ENCODE peak calls at places on chromosomes 6 and 20, in four cellular contexts. One of them, this sample, is unnamed.

GRCh38 chr6:110020888-110021287 is 42.8 kb downstream of the GPR6 start:
- DNase-seq in H1: no peak
- DNase-seq in GM23248: no peak
- DNase-seq in neuronal stem cell: no peak
- DNase-seq in this sample: no peak

GRCh38 chr20:41050361-41051019 is 21.9 kb downstream of the TOP1 start:
- DNase-seq in GM23248: peak
- DNase-seq in H1: no peak
- DNase-seq in neuronal stem cell: no peak
- DNase-seq in this sample: no peak

GRCh38 chr6:147820520-147820919 is 312.0 kb downstream of the SAMD5 start:
- DNase-seq in H1: no peak
- DNase-seq in GM23248: no peak
- DNase-seq in neuronal stem cell: peak
- DNase-seq in this sample: peak

GRCh38 chr6:167846997-167847606 is 20.4 kb downstream of the AFDN start:
- DNase-seq in H1: no peak
- DNase-seq in neuronal stem cell: no peak
- DNase-seq in GM23248: no peak
- DNase-seq in this sample: no peak

GRCh38 chr20:58874469-58874868 is 22.0 kb downstream of the GNAS start:
- DNase-seq in GM23248: no peak
- DNase-seq in neuronal stem cell: no peak
- DNase-seq in H1: no peak
- DNase-seq in this sample: no peak

GRCh38 chr6:105546748-105547147 is 143.9 kb upstream of the PREP start:
- DNase-seq in GM23248: no peak
- DNase-seq in H1: no peak
- DNase-seq in neuronal stem cell: no peak
- DNase-seq in this sample: no peak

GRCh38 chr6:83442752-83443151 is 11.9 kb upstream of the ME1 start:
- DNase-seq in GM23248: peak
- DNase-seq in H1: no peak
- DNase-seq in neuronal stem cell: no peak
- DNase-seq in this sample: peak

GRCh38 chr6:158649289-158650143 is at the start of gene SYTL3:
- DNase-seq in H1: no peak
- DNase-seq in GM23248: peak
- DNase-seq in neuronal stem cell: no peak
- DNase-seq in this sample: no peak

GRCh38 chr20:5364136-5364821 is 47.5 kb upstream of the PROKR2 start:
- DNase-seq in H1: no peak
- DNase-seq in neuronal stem cell: no peak
- DNase-seq in GM23248: no peak
- DNase-seq in this sample: no peak

GRCh38 chr20:35327074-35327976 is 35.1 kb upstream of the FAM83C start:
- DNase-seq in H1: no peak
- DNase-seq in GM23248: no peak
- DNase-seq in neuronal stem cell: no peak
- DNase-seq in this sample: no peak

GRCh38 chr6:21142716-21143115 is 450.8 kb upstream of the SOX4 start:
- DNase-seq in GM23248: no peak
- DNase-seq in neuronal stem cell: no peak
- DNase-seq in H1: no peak
- DNase-seq in this sample: no peak

GRCh38 chr20:38932457-38933120 is 6.4 kb downstream of the FAM83D start:
- DNase-seq in H1: no peak
- DNase-seq in GM23248: peak
- DNase-seq in neuronal stem cell: no peak
- DNase-seq in this sample: no peak

GRCh38 chr6:67558985-67559384 is 1076.1 kb upstream of the ADGRB3 start:
- DNase-seq in GM23248: no peak
- DNase-seq in neuronal stem cell: no peak
- DNase-seq in H1: no peak
- DNase-seq in this sample: no peak

GRCh38 chr6:79384845-79385244 is 150.4 kb upstream of the HMGN3 start:
- DNase-seq in H1: no peak
- DNase-seq in neuronal stem cell: no peak
- DNase-seq in GM23248: no peak
- DNase-seq in this sample: peak

GRCh38 chr6:107509506-107509905 is 19.6 kb downstream of the SOBP start:
- DNase-seq in H1: no peak
- DNase-seq in GM23248: no peak
- DNase-seq in neuronal stem cell: no peak
- DNase-seq in this sample: no peak

GRCh38 chr6:7912736-7913517 is 2.3 kb upstream of the TXNDC5 start:
- DNase-seq in H1: no peak
- DNase-seq in neuronal stem cell: no peak
- DNase-seq in GM23248: no peak
- DNase-seq in this sample: peak

GRCh38 chr20:23029324-23029723 is 5.8 kb upstream of the SSTR4 start:
- DNase-seq in neuronal stem cell: no peak
- DNase-seq in GM23248: no peak
- DNase-seq in H1: no peak
- DNase-seq in this sample: no peak

GRCh38 chr6:121597654-121598053 is 162.2 kb downstream of the GJA1 start:
- DNase-seq in H1: no peak
- DNase-seq in neuronal stem cell: no peak
- DNase-seq in GM23248: peak
- DNase-seq in this sample: no peak

GRCh38 chr6:139402935-139403386 is 28.5 kb upstream of the CITED2 start:
- DNase-seq in H1: no peak
- DNase-seq in GM23248: peak
- DNase-seq in neuronal stem cell: no peak
- DNase-seq in this sample: no peak

GRCh38 chr6:3612341-3613041 is 139.0 kb downstream of the PXDC1 start:
- DNase-seq in GM23248: peak
- DNase-seq in H1: no peak
- DNase-seq in neuronal stem cell: no peak
- DNase-seq in this sample: no peak

GRCh38 chr20:31476648-31477220 is 1.6 kb downstream of the REM1 start:
- DNase-seq in GM23248: no peak
- DNase-seq in H1: no peak
- DNase-seq in neuronal stem cell: no peak
- DNase-seq in this sample: no peak

GRCh38 chr6:67594366-67594765 is 1040.7 kb upstream of the ADGRB3 start:
- DNase-seq in H1: no peak
- DNase-seq in neuronal stem cell: no peak
- DNase-seq in GM23248: no peak
- DNase-seq in this sample: no peak

GRCh38 chr20:12371955-12372354 is 454.3 kb downstream of the BTBD3 start:
- DNase-seq in H1: no peak
- DNase-seq in neuronal stem cell: no peak
- DNase-seq in GM23248: no peak
- DNase-seq in this sample: no peak

GRCh38 chr6:151070666-151071065 is 169.1 kb upstream of the AKAP12 start:
- DNase-seq in GM23248: peak
- DNase-seq in neuronal stem cell: no peak
- DNase-seq in H1: no peak
- DNase-seq in this sample: no peak
- H3K4me2 ChIP-seq in GM23248: peak
- H3K4me2 ChIP-seq in neuronal stem cell: no peak
- H3K4me2 ChIP-seq in H1: no peak
- H3K4me2 ChIP-seq in this sample: no peak

GRCh38 chr6:36139991-36140710 is 9.8 kb downstream of the MAPK13 start:
- DNase-seq in neuronal stem cell: no peak
- DNase-seq in H1: no peak
- DNase-seq in GM23248: no peak
- DNase-seq in this sample: no peak

GRCh38 chr6:36138667-36139066 is 8.4 kb downstream of the MAPK13 start:
- DNase-seq in H1: no peak
- DNase-seq in GM23248: no peak
- DNase-seq in neuronal stem cell: no peak
- DNase-seq in this sample: no peak

GRCh38 chr6:36139431-36139830 is 9.1 kb downstream of the MAPK13 start:
- DNase-seq in GM23248: no peak
- DNase-seq in neuronal stem cell: no peak
- DNase-seq in H1: no peak
- DNase-seq in this sample: peak

GRCh38 chr6:36141091-36141490 is 10.8 kb downstream of the MAPK13 start:
- DNase-seq in H1: no peak
- DNase-seq in GM23248: no peak
- DNase-seq in neuronal stem cell: no peak
- DNase-seq in this sample: no peak

GRCh38 chr6:36141961-36142360 is 11.6 kb downstream of the MAPK13 start:
- DNase-seq in GM23248: no peak
- DNase-seq in H1: no peak
- DNase-seq in neuronal stem cell: no peak
- DNase-seq in this sample: no peak
- H3K4me2 ChIP-seq in GM23248: no peak
- H3K4me2 ChIP-seq in H1: no peak
- H3K4me2 ChIP-seq in neuronal stem cell: no peak
- H3K4me2 ChIP-seq in this sample: no peak

DNA sequence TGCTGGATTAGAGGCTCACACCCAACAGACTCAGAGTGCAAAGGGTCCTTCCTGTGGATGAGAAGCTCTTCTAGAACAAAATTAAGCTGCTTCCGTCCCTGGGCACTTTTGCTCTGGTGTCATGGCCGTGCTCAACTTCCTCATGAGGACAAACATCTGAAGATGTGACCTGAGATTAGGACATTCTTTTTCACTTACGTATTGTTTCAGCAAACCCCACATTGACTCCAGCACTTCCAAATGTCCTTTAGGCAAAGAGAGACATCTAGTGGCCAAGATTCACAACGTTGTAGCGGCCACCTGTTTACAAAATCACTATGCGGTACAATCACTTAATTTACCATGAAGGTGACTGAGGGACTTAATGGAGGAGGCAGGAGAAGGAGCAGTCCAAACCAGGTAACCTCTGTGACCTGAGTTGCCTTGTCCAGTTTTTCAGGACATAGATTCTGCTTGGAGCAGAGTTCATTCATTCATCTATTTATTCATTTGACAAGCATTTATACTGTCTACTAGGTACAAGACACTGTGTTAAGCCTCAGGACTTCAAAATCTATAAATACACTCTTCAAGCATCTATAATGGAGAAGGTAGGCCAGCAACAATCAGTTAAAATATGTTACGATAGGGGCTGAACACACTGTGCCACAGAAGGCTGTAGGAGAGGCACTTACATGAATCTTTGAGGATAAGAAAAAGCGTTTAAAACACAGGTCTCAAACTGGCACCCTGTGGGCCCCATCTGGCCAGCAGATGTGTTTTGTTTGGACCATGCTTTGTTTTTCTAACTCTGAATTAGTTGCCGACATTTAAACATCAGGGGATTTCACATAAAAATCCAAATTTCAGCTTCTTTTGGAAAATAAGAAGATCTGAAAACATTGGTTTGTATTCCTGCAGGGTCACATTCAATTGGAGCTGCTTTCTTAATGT is 5.6 kb upstream of the ADGRF1 start:
- DNase-seq in neuronal stem cell: peak
- DNase-seq in H1: peak
- DNase-seq in GM23248: peak
- DNase-seq in this sample: peak
- H3K4me2 ChIP-seq in neuronal stem cell: no peak
- H3K4me2 ChIP-seq in H1: no peak
- H3K4me2 ChIP-seq in GM23248: no peak
- H3K4me2 ChIP-seq in this sample: no peak

GRCh38 chr6:34748757-34749156 is 8.5 kb upstream of the SNRPC start:
- DNase-seq in GM23248: no peak
- DNase-seq in neuronal stem cell: no peak
- DNase-seq in H1: no peak
- DNase-seq in this sample: no peak

GRCh38 chr6:34746104-34746846 is 11.0 kb upstream of the SNRPC start:
- DNase-seq in H1: no peak
- DNase-seq in GM23248: no peak
- DNase-seq in neuronal stem cell: no peak
- DNase-seq in this sample: no peak

GRCh38 chr6:34742094-34742493 is 15.2 kb upstream of the SNRPC start:
- DNase-seq in H1: no peak
- DNase-seq in GM23248: no peak
- DNase-seq in neuronal stem cell: no peak
- DNase-seq in this sample: no peak

GRCh38 chr6:34745277-34746103 is 11.8 kb upstream of the SNRPC start:
- DNase-seq in GM23248: peak
- DNase-seq in H1: no peak
- DNase-seq in neuronal stem cell: no peak
- DNase-seq in this sample: no peak

DNA sequence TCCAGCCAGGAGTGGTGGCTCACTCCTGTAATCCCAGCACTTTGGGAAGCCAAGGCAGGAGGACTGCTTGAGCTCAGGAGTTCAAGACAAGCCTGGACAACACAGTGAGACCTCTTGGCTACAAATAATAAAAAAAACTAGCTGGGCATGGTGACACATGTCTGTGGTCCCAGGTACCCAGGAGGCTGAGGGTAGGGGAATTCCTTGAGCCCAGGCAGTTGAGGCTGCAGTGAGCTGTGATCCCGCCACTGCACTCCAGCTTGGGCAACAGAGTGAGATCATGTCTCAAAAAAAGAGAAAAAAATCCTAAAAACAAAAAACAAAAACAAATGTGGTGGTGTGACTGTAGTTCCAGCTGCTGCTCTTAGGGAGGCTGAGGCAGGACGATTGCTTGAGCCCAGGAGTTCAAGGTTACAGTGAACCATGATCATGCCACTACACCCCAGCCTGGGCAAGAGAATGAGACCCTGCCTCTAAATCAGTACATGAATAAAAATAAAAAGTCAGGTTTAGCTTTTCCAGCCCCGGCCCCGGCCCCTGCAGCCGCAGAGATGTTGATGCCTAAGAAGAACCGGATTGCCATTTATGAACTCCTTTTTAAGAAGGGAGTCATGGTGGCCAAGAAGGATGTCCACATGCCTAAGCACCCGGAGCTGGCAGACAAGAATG is 13.5 kb upstream of the SNRPC start:
- DNase-seq in neuronal stem cell: no peak
- DNase-seq in GM23248: no peak
- DNase-seq in H1: no peak
- DNase-seq in this sample: no peak
- H3K4me2 ChIP-seq in neuronal stem cell: no peak
- H3K4me2 ChIP-seq in GM23248: no peak
- H3K4me2 ChIP-seq in H1: no peak
- H3K4me2 ChIP-seq in this sample: no peak

GRCh38 chr6:41374618-41375590 is 39.5 kb downstream of the NCR2 start:
- DNase-seq in GM23248: peak
- DNase-seq in H1: no peak
- DNase-seq in neuronal stem cell: no peak
- DNase-seq in this sample: peak

GRCh38 chr6:41371992-41372525 is 36.7 kb downstream of the NCR2 start:
- DNase-seq in neuronal stem cell: no peak
- DNase-seq in GM23248: peak
- DNase-seq in H1: no peak
- DNase-seq in this sample: peak

GRCh38 chr6:41372526-41373366 is 37.3 kb downstream of the NCR2 start:
- DNase-seq in GM23248: no peak
- DNase-seq in neuronal stem cell: no peak
- DNase-seq in H1: no peak
- DNase-seq in this sample: peak

GRCh38 chr6:41373919-41374617 is 38.7 kb downstream of the NCR2 start:
- DNase-seq in GM23248: peak
- DNase-seq in neuronal stem cell: peak
- DNase-seq in H1: no peak
- DNase-seq in this sample: peak

GRCh38 chr6:41373367-41373918 is 38.0 kb downstream of the NCR2 start:
- DNase-seq in GM23248: no peak
- DNase-seq in H1: no peak
- DNase-seq in neuronal stem cell: no peak
- DNase-seq in this sample: no peak
- H3K4me2 ChIP-seq in GM23248: no peak
- H3K4me2 ChIP-seq in H1: peak
- H3K4me2 ChIP-seq in neuronal stem cell: peak
- H3K4me2 ChIP-seq in this sample: peak

This sample was measured in neural progenitor cell.